ENCODE peak calls at places on chromosomes 16 and 17, in four cellular contexts. Q, X, C and T are unnamed samples.

GRCh38 chr17:50210249-50211225 is 9.1 kb upstream of the COL1A1 start:
- DNase-seq in Q (no peak), C (no peak), X (peak), T (no peak)

GRCh38 chr17:65078441-65079160 is 22.1 kb upstream of the GNA13 start:
- DNase-seq in X (no peak), Q (no peak), C (no peak), T (no peak)

GRCh38 chr16:80924372-80924978 is 82.2 kb downstream of the CMC2 start:
- DNase-seq in X (peak), C (no peak), Q (peak), T (peak)

GRCh38 chr16:79008869-79009179 is 591.7 kb downstream of the MAF start:
- DNase-seq in C (no peak), X (no peak), Q (no peak), T (no peak)

GRCh38 chr17:27762527-27763305 is 37.6 kb downstream of the NOS2 start:
- DNase-seq in Q (no peak), C (no peak), X (no peak), T (no peak)

GRCh38 chr17:68184816-68185436 is 62.9 kb upstream of the AMZ2 start:
- DNase-seq in X (no peak), Q (peak), C (no peak), T (no peak)

GRCh38 chr17:13337864-13338371 is 263.8 kb downstream of the HS3ST3A1 start:
- DNase-seq in Q (peak), C (no peak), X (peak), T (peak)

GRCh38 chr17:67528751-67529436 is 151.8 kb downstream of the PITPNC1 start:
- DNase-seq in C (no peak), Q (no peak), X (no peak), T (no peak)

GRCh38 chr17:36074365-36074764 is 10.3 kb downstream of the CCL18 start:
- DNase-seq in C (peak), Q (no peak), X (no peak), T (no peak)

GRCh38 chr17:17220529-17220928 is 14.4 kb upstream of the PLD6 start:
- DNase-seq in C (no peak), X (no peak), Q (no peak), T (no peak)

GRCh38 chr17:59901604-59902003 is 8.7 kb downstream of the RPS6KB1 start:
- DNase-seq in X (no peak), C (no peak), Q (no peak), T (no peak)

GRCh38 chr16:4017807-4018206 is 98.4 kb downstream of the ADCY9 start:
- DNase-seq in C (no peak), Q (no peak), X (no peak), T (no peak)

GRCh38 chr17:73760186-73760758 is 116.0 kb upstream of the SDK2 start:
- DNase-seq in C (no peak), Q (no peak), X (peak), T (no peak)

GRCh38 chr17:81814748-81815645 is 11.0 kb downstream of the GCGR start:
- DNase-seq in X (no peak), Q (no peak), C (no peak), T (no peak)

GRCh38 chr17:65109990-65110680 is 27.0 kb upstream of the RGS9 start:
- DNase-seq in C (no peak), Q (no peak), X (no peak), T (no peak)

GRCh38 chr17:48520631-48521045 is 10.2 kb downstream of the HOXB1 start:
- DNase-seq in X (no peak), C (no peak), Q (no peak), T (no peak)
- TF ChIP-seq SPI1 in X (no peak), C (no peak), Q (no peak), T (no peak)

DNA sequence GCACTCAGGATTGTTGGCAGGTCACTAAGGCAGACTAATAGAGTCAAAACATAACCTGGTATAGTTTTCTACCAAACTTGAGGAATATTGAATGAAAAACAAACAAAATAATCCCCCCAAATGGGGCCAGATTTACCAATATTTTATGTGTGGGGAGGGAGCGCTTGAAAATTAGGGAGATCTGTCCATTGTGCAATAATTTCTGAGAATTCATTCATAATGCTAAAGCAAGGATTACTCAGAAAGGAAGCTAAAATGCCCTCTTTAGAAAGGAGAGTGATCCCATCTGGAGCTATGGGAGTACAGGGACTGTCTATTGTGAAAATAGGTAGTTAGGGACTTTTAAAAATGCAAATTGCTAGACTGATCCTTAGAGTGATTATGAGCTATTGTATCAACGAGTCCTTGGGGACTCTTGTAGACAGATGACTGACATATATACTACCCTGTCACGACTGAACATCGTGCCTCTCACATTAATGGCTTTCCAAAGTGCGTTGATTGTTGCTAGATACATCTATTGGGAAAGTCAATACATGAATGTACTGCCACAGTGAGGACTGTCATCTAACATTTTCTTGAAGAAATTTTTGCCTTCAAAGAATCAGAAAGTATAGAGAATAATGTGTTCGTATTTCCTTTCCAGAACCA is 193.7 kb downstream of the AATF start:
- DNase-seq in X (no peak), C (no peak), Q (no peak), T (no peak)
- TF ChIP-seq POLR2AphosphoS5 in X (no peak), C (no peak), Q (no peak), T (no peak)

GRCh38 chr16:9311303-9311954 is 220.0 kb downstream of the HAPSTR1 start:
- DNase-seq in X (no peak), Q (no peak), C (no peak), T (no peak)

GRCh38 chr16:9318764-9319163 is 227.3 kb downstream of the HAPSTR1 start:
- DNase-seq in C (no peak), Q (no peak), X (peak), T (no peak)

GRCh38 chr16:9316615-9317014 is 225.2 kb downstream of the HAPSTR1 start:
- DNase-seq in C (no peak), X (no peak), Q (no peak), T (no peak)

DNA sequence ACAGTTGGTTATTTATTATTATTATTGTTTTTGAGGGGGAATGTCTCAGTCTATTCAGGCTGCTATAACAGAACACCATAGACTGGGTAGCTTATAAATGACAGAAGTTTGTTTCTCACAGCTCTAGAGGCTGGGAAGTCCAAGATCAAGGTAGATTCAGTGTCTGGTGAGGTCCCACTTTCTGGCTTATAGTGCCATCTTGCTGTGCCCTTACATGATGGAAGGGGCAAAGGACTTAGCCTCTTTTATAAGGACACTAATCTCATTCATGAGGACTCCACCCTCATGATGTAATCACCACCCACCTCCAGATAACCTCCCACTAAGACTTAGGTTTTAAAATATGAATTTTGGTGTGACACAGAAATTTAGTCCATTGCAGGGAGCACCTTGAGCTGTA is 224.6 kb downstream of the HAPSTR1 start:
- DNase-seq in Q (no peak), C (no peak), X (no peak), T (no peak)
- TF ChIP-seq SPI1 in Q (no peak), C (no peak), X (no peak), T (no peak)

DNA sequence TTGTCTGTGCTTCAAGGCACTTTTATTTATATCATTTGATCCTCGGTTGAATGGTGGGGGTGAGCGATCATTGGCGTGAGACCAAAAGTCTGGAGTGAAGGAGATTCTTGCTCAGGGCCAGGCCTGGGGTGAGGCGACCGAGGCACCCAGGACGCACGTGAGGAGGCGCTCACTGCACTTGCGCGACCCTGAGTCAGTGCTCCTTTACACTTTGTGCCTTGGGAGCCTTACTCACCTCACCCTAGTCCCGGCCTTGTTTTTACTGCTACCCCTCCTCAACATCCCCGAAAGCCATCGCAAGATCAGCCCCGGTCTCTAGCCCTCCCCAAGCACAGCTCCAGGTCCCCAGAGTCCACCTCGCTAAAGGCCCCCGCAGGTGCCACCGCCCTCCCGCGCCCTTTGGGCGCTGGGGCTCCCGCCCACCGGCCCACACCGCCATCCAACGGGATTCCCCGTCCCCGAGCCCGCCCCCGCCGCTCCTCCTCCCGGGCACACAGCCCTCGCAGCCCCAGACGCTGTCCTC is 496 bp downstream of the EZH1 start:
- DNase-seq in C (peak), Q (peak), X (peak), T (peak)
- TF ChIP-seq POLR2AphosphoS5 in C (no peak), Q (no peak), X (no peak), T (no peak)

GRCh38 chr17:38354466-38354865 is 2.8 kb downstream of the SOCS7 start:
- DNase-seq in C (no peak), Q (no peak), X (no peak), T (no peak)

GRCh38 chr17:38352245-38353083 is 820 bp downstream of the SOCS7 start:
- DNase-seq in Q (no peak), C (no peak), X (peak), T (peak)

GRCh38 chr17:38351412-38352222 is at the start of gene SOCS7:
- DNase-seq in Q (peak), X (peak), C (peak), T (peak)

GRCh38 chr17:38353668-38354067 is 2.0 kb downstream of the SOCS7 start:
- DNase-seq in Q (no peak), X (no peak), C (no peak), T (no peak)

GRCh38 chr17:38353084-38353604 is 1.5 kb downstream of the SOCS7 start:
- DNase-seq in X (no peak), C (no peak), Q (no peak), T (no peak)
- TF ChIP-seq SPI1 in X (no peak), C (no peak), Q (no peak), T (no peak)

GRCh38 chr16:49874613-49875237 is 18.8 kb upstream of the ZNF423 start:
- DNase-seq in Q (no peak), X (no peak), C (no peak), T (no peak)

GRCh38 chr16:49881890-49882289 is 26.0 kb upstream of the ZNF423 start:
- DNase-seq in X (no peak), C (no peak), Q (no peak), T (no peak)

GRCh38 chr16:49875812-49876715 is 20.2 kb upstream of the ZNF423 start:
- DNase-seq in X (no peak), C (no peak), Q (no peak), T (no peak)

GRCh38 chr16:49876716-49877129 is 20.8 kb upstream of the ZNF423 start:
- DNase-seq in Q (peak), X (peak), C (no peak), T (no peak)
- TF ChIP-seq POLR2AphosphoS5 in Q (no peak), X (no peak), C (no peak), T (no peak)

DNA sequence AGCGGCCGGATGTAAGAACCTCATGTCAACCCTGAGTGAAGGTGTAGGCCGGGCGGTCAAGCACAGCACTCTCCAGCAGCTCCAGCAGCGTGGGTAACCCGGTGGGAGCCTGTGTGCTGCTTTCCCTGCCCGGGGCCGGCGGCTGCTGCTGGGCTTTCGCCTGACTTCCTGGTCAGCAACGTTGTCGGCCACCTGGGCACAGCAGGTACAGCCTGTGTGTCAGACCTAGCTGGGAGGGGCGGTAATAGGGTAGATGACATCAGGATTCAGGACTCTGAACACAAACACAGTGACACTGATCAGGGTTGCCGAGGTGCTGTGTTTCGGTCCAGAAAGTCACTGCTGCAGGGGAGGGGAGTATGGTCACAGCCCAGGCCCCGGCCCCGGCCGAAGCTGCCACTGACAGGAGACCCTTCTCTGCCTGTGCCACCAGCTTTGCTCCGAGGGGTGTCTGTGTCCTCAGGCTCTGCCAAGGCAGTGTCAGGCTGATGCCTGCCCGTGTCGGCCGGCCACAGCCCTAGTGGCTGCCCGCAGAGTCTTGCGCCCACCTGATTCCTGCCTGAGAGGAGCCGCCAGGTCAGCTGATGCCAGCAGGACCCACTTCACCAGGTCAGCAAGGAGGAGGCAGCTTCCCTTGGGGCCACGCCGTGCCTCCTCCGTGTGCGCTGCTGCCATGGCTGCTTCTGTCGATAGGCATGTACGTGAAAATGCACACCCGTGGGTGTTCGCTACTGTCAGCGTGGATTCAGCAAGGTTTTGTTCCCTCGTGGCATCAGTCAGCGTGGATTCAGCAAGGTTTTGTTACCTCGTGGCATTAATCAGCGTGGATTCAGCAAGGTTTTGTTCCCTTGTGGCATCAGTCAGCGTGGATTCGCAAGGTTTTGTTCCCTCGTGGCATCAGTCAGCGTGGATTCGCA is 9.2 kb downstream of the RAB40C start:
- DNase-seq in Q (no peak), X (no peak), C (no peak), T (no peak)
- TF ChIP-seq SPI1 in Q (no peak), X (no peak), C (no peak), T (no peak)

GRCh38 chr17:41681776-41682175 is 6.9 kb upstream of the EIF1 start:
- DNase-seq in Q (no peak), C (no peak), X (no peak), T (no peak)
- TF ChIP-seq POLR2AphosphoS5 in Q (no peak), C (no peak), X (no peak), T (no peak)